ENCODE peak calls at places on chromosomes 16 and 17, in five cellular contexts. N, H, S, P and Q are unnamed samples.

GRCh38 chr16:4450430-4450829 is 24.0 kb downstream of the NMRAL1 start:
- DNase-seq in H (no peak), P (no peak), S (no peak), N (no peak), Q (no peak)

GRCh38 chr17:28394717-28395116 is 11.3 kb downstream of the SLC46A1 start:
- DNase-seq in P (no peak), S (no peak), H (no peak), N (no peak), Q (no peak)

GRCh38 chr16:1466968-1467521 is 7.8 kb downstream of the CLCN7 start:
- DNase-seq in N (no peak), S (no peak), H (no peak), P (no peak), Q (peak)

GRCh38 chr17:80771612-80772005 is 220.0 kb upstream of the CHMP6 start:
- DNase-seq in N (no peak), P (no peak), H (no peak), S (no peak), Q (no peak)

GRCh38 chr16:4323845-4324478 is 8.1 kb downstream of the GLIS2 start:
- DNase-seq in N (no peak), P (no peak), S (no peak), H (no peak), Q (no peak)

GRCh38 chr17:75925103-75925502 is 15.7 kb downstream of the FBF1 start:
- DNase-seq in H (no peak), S (no peak), P (no peak), N (no peak), Q (no peak)

GRCh38 chr17:78364436-78365281 is 4.8 kb upstream of the SOCS3 start:
- DNase-seq in H (no peak), N (no peak), P (no peak), S (no peak), Q (peak)

GRCh38 chr16:67022531-67023214 is 6.3 kb upstream of the CBFB start:
- DNase-seq in H (no peak), S (no peak), N (no peak), P (no peak), Q (no peak)

GRCh38 chr16:85387171-85387507 is 226.0 kb upstream of the GSE1 start:
- DNase-seq in P (no peak), S (no peak), N (no peak), H (no peak), Q (no peak)

GRCh38 chr16:67447508-67448076 is 16.7 kb downstream of the HSD11B2 start:
- DNase-seq in N (no peak), H (no peak), S (peak), P (peak), Q (no peak)

GRCh38 chr17:81479672-81480071 is 32.9 kb downstream of the ACTG1 start:
- DNase-seq in S (no peak), P (no peak), H (no peak), N (no peak), Q (no peak)

GRCh38 chr17:40450175-40450574 is 6.9 kb downstream of the IGFBP4 start:
- DNase-seq in H (no peak), P (no peak), S (no peak), N (no peak), Q (peak)

GRCh38 chr17:42110301-42111264 is 1.9 kb downstream of the DHX58 start:
- DNase-seq in N (no peak), P (no peak), H (no peak), S (no peak), Q (no peak)

GRCh38 chr17:79793924-79794304 is 3.0 kb downstream of the CBX8 start:
- DNase-seq in N (no peak), P (peak), H (no peak), S (no peak), Q (no peak)

GRCh38 chr17:50109207-50109606 is 14.1 kb downstream of the PDK2 start:
- DNase-seq in P (no peak), H (no peak), N (no peak), S (no peak), Q (no peak)

GRCh38 chr17:77328823-77329740 is 188.3 kb downstream of the SEC14L1 start:
- DNase-seq in S (no peak), N (no peak), P (no peak), H (no peak), Q (no peak)